ENCODE peak calls at places on chromosomes 2 and 18, in four cellular contexts. One of them, this sample, is unnamed.

GRCh38 chr2:236533343-236533742 is 36.3 kb upstream of the ACKR3 start:
- DNase-seq in A549: no peak
- DNase-seq in H1: no peak
- DNase-seq in K562: no peak
- DNase-seq in this sample: no peak

GRCh38 chr2:73701968-73702665 is 35.0 kb downstream of the TPRKB start:
- DNase-seq in H1: no peak
- DNase-seq in A549: no peak
- DNase-seq in K562: no peak
- DNase-seq in this sample: peak; percentile 53

GRCh38 chr2:97992836-97993825 is 2.6 kb downstream of the TMEM131 start:
- DNase-seq in K562: no peak
- DNase-seq in H1: no peak
- DNase-seq in A549: no peak
- DNase-seq in this sample: no peak

GRCh38 chr2:38370664-38371063 is 6.4 kb downstream of the ATL2 start:
- DNase-seq in H1: no peak
- DNase-seq in K562: no peak
- DNase-seq in A549: no peak
- DNase-seq in this sample: peak; percentile 29

GRCh38 chr2:192885569-192886160 is 690.9 kb upstream of the TMEFF2 start:
- DNase-seq in H1: no peak
- DNase-seq in A549: peak; percentile 1
- DNase-seq in K562: no peak
- DNase-seq in this sample: peak; percentile 24

GRCh38 chr2:27545348-27546141 is 37.3 kb upstream of the ZNF512 start:
- DNase-seq in H1: no peak
- DNase-seq in A549: no peak
- DNase-seq in K562: no peak
- DNase-seq in this sample: no peak

GRCh38 chr2:41546031-41546430 is 501.8 kb upstream of the PKDCC start:
- DNase-seq in K562: no peak
- DNase-seq in H1: no peak
- DNase-seq in A549: no peak
- DNase-seq in this sample: no peak

GRCh38 chr18:48408727-48409590 is at the start of gene ZBTB7C:
- DNase-seq in K562: peak; percentile 8
- DNase-seq in A549: no peak
- DNase-seq in H1: peak; percentile 71
- DNase-seq in this sample: no peak

GRCh38 chr18:59323931-59324622 is 5.6 kb upstream of the CPLX4 start:
- DNase-seq in A549: no peak
- DNase-seq in K562: no peak
- DNase-seq in H1: no peak
- DNase-seq in this sample: no peak

GRCh38 chr2:24793752-24794477 is 690 bp downstream of the CENPO start:
- DNase-seq in K562: peak; percentile 22
- DNase-seq in A549: peak; percentile 37
- DNase-seq in H1: no peak
- DNase-seq in this sample: peak; percentile 39

DNA sequence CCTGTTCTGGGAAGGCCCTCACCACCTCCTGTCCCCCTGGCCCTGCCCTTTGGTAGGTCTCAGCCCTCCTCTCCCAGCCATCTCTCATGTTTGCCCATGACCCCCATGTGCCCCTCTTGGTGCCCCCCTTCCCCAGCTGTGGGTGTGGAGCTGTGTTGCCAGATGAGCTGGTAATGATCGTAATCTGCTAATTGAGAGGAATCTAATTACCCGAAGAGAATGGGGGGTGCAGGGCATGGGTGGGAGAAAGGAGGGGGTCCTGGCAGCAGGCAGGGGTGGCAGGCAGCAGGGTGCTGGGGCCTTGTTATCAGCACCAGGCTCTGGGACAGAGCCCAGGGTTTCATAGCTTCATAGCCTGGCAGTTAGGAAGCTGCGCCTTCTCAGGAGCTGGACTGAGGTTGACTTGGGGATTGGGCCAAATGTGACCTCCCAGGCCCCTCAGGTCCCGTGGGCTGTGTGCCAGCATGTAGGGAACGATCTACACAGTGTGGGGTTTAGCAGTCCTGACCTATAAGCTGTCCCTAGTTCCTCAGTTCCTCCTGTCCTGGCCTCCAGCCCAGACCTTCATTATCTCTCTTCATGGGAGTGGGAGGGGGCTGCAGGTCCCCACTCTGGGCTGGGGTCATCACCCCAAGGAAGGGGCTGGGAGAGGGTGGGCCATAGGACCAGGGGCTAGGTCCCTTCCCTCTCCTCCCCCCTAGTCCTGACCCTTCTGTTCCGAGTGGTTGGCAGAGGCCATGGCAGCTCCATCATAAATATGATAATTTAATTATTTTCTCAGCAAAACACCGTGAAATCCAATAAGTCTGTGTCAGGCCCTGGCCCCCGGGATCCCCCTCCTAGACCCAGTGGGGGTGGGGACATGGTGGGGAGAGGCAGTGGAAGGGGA is 6.5 kb upstream of the ASIC4 start:
- DNase-seq in K562: no peak
- DNase-seq in H1: no peak
- DNase-seq in A549: no peak
- DNase-seq in this sample: no peak
- TF ChIP-seq CHD2 in K562: no peak
- TF ChIP-seq CHD2 in H1: no peak
- TF ChIP-seq CHD2 in A549: no peak
- TF ChIP-seq CHD2 in this sample: no peak

GRCh38 chr2:70670626-70671025 is 97.4 kb downstream of the ADD2 start:
- DNase-seq in A549: no peak
- DNase-seq in K562: no peak
- DNase-seq in H1: no peak
- DNase-seq in this sample: no peak

GRCh38 chr2:70668911-70669310 is 99.1 kb downstream of the ADD2 start:
- DNase-seq in K562: no peak
- DNase-seq in A549: no peak
- DNase-seq in H1: no peak
- DNase-seq in this sample: no peak

GRCh38 chr2:70672990-70673647 is 94.9 kb downstream of the ADD2 start:
- DNase-seq in H1: no peak
- DNase-seq in K562: peak; percentile 42
- DNase-seq in A549: no peak
- DNase-seq in this sample: no peak

GRCh38 chr2:70670202-70670601 is 97.8 kb downstream of the ADD2 start:
- DNase-seq in A549: no peak
- DNase-seq in H1: no peak
- DNase-seq in K562: no peak
- DNase-seq in this sample: no peak

GRCh38 chr2:70671059-70671685 is 96.8 kb downstream of the ADD2 start:
- DNase-seq in K562: no peak
- DNase-seq in A549: no peak
- DNase-seq in H1: no peak
- DNase-seq in this sample: no peak
- TF ChIP-seq MAFK in K562: no peak
- TF ChIP-seq MAFK in A549: no peak
- TF ChIP-seq MAFK in H1: no peak
- TF ChIP-seq MAFK in this sample: no peak

GRCh38 chr2:11168488-11168887 is 13.2 kb downstream of the SLC66A3 start:
- DNase-seq in H1: no peak
- DNase-seq in A549: no peak
- DNase-seq in K562: no peak
- DNase-seq in this sample: no peak
- TF ChIP-seq CHD2 in H1: no peak
- TF ChIP-seq CHD2 in A549: no peak
- TF ChIP-seq CHD2 in K562: no peak
- TF ChIP-seq CHD2 in this sample: no peak

DNA sequence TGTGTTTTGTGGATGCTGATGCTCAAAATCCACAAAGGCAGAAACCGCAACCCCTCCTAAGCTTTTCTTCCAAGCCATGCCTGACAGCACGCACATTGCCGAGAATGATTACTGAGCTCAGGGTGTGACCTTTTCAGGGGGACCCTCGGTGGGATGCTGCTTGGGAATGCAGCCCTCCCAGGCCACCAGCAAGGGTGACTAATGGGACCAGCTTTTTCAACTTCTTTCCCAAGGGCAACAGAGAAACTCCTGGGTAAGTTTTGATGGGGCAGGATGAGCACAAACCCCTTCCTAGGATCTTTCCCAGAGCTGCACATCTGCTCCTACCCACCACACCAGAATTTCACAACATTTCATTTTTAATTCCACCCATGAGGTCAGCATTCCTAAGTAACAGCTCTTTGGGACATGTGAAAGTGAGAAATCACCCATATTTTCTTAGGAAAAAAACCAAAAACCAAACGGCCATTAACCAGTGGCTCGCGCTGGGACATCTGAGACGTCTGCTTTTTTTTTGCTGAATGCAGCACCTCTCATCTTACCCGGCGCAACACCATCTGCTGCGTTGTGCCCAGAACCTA is 119.0 kb downstream of the ARL4C start:
- DNase-seq in H1: no peak
- DNase-seq in K562: no peak
- DNase-seq in A549: no peak
- DNase-seq in this sample: no peak
- TF ChIP-seq MAFK in H1: no peak
- TF ChIP-seq MAFK in K562: no peak
- TF ChIP-seq MAFK in A549: no peak
- TF ChIP-seq MAFK in this sample: no peak

This sample was measured in HepG2.